ENCODE peak calls at places on chromosome 2, in six cellular contexts. B is CD4-positive, CD25-positive, alpha-beta regulatory T cell; C is uterus; U is lung; G is ovary; J is upper lobe of left lung. Q is an unnamed sample. For H3K36me3, the result is how much of the 10 kb centered on the place peaks cover.

GRCh38 chr2:45826889-45827635 is 175.6 kb downstream of the PRKCE start:
- DNase-seq in B (no peak), C (peak), U (peak), G (no peak), J (peak), Q (no peak)

GRCh38 chr2:127733816-127734537 is 32.7 kb downstream of the SFT2D3 start:
- DNase-seq in B (no peak), C (no peak), U (no peak), G (no peak), J (no peak), Q (no peak)

GRCh38 chr2:39913648-39914456 is 134.8 kb upstream of the THUMPD2 start:
- DNase-seq in B (no peak), C (no peak), U (no peak), G (no peak), J (no peak), Q (peak)

GRCh38 chr2:224325941-224326340 is 76.0 kb downstream of the FAM124B start:
- DNase-seq in B (no peak), C (no peak), U (no peak), G (no peak), J (no peak), Q (no peak)

GRCh38 chr2:74007120-74007519 is 22.4 kb downstream of the TET3 start:
- DNase-seq in B (no peak), C (no peak), U (no peak), G (no peak), J (no peak), Q (no peak)

GRCh38 chr2:20171445-20171977 is 53.4 kb downstream of the SDC1 start:
- DNase-seq in B (no peak), C (no peak), U (no peak), G (no peak), J (no peak), Q (no peak)

GRCh38 chr2:241582806-241583205 is 24.3 kb downstream of the BOK start:
- DNase-seq in B (no peak), C (no peak), U (no peak), G (no peak), J (no peak), Q (no peak)

GRCh38 chr2:200086911-200087310 is 131.5 kb downstream of the MAIP1 start:
- DNase-seq in B (no peak), C (no peak), U (no peak), G (no peak), J (no peak), Q (no peak)

GRCh38 chr2:6973895-6974545 is 56.8 kb downstream of the RNF144A start:
- DNase-seq in B (no peak), C (no peak), U (no peak), G (no peak), J (no peak), Q (no peak)

GRCh38 chr2:207143474-207144190 is 22.1 kb downstream of the KLF7 start:
- DNase-seq in B (peak), C (peak), U (peak), G (peak), J (peak), Q (peak)

GRCh38 chr2:119741001-119741400 is 18.7 kb upstream of the PTPN4 start:
- DNase-seq in B (no peak), C (no peak), U (no peak), G (no peak), J (no peak), Q (no peak)

GRCh38 chr2:226796840-226797288 is 2.8 kb downstream of the IRS1 start:
- DNase-seq in B (no peak), C (peak), U (no peak), G (peak), J (peak), Q (no peak)

GRCh38 chr2:233353769-233354499 is at the start of gene DGKD:
- DNase-seq in B (peak), C (peak), U (peak), G (peak), J (peak), Q (peak)

GRCh38 chr2:98937906-98938305 is 1.9 kb upstream of the CRACDL start:
- DNase-seq in B (no peak), C (no peak), U (no peak), G (no peak), J (no peak), Q (no peak)

GRCh38 chr2:120346667-120347358 is 877 bp downstream of the INHBB start:
- DNase-seq in B (no peak), C (no peak), U (no peak), G (no peak), J (no peak), Q (no peak)

GRCh38 chr2:149375801-149376349 is 45.5 kb downstream of the LYPD6 start:
- DNase-seq in B (no peak), C (no peak), U (no peak), G (no peak), J (no peak), Q (no peak)

GRCh38 chr2:80830891-80831290 is 526.3 kb upstream of the LRRTM1 start:
- DNase-seq in B (no peak), C (no peak), U (no peak), G (no peak), J (no peak), Q (no peak)

GRCh38 chr2:29072251-29072650 is 2.1 kb downstream of the PCARE start:
- DNase-seq in B (no peak), C (no peak), U (no peak), G (no peak), J (no peak), Q (no peak)

GRCh38 chr2:203014456-203015199 is at the start of gene NBEAL1:
- DNase-seq in B (peak), C (peak), U (peak), G (peak), J (peak), Q (peak)

GRCh38 chr2:75465317-75465998 is 95.3 kb downstream of the EVA1A start:
- DNase-seq in B (no peak), C (no peak), U (no peak), G (no peak), J (no peak), Q (no peak)

GRCh38 chr2:52936029-52936428 is 831.6 kb upstream of the CHAC2 start:
- DNase-seq in B (no peak), C (no peak), U (no peak), G (no peak), J (no peak), Q (no peak)

GRCh38 chr2:179022685-179023084 is 27.3 kb downstream of the CCDC141 start:
- DNase-seq in B (no peak), C (no peak), U (no peak), G (no peak), J (no peak), Q (no peak)

GRCh38 chr2:37276291-37276690 is 44.8 kb downstream of the NDUFAF7 start:
- DNase-seq in B (no peak), C (no peak), U (no peak), G (no peak), J (no peak), Q (no peak)

GRCh38 chr2:37271376-37272067 is 40.1 kb downstream of the NDUFAF7 start:
- DNase-seq in B (no peak), C (no peak), U (no peak), G (no peak), J (no peak), Q (no peak)

DNA sequence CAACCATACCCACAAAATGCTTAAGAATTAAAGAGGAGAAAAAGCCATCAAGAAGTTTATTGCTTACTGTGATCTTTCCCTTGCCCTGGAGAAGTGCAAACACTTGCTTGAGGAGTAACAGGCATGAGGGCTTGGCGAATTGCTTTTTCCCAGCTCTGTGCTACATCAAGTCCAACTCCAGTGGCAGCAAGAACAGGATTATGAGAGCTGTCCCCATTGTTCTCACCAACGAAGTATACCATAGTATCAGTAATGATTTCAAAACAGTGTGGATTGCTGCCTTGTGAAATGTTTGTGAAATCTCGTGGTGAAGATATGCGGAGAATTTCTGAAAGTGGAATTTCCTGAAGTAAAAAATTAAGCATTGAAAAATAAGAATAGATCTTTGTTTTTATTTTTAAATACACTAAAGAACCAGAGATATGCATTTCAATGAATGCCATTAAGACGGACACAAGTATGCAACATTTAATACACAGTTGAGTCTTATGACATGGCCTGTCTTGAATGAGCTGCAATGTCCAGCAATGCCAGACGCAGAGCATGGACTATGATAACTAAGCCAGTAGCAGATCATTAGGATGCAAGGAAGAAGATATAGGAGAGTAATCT is 43.0 kb downstream of the NDUFAF7 start:
- DNase-seq in B (no peak), C (no peak), U (no peak), G (no peak), J (no peak), Q (no peak)
- H3K36me3 ChIP-seq in B (under half), C (under half), U (under half), G (under half), J (under half), Q (under half)

DNA sequence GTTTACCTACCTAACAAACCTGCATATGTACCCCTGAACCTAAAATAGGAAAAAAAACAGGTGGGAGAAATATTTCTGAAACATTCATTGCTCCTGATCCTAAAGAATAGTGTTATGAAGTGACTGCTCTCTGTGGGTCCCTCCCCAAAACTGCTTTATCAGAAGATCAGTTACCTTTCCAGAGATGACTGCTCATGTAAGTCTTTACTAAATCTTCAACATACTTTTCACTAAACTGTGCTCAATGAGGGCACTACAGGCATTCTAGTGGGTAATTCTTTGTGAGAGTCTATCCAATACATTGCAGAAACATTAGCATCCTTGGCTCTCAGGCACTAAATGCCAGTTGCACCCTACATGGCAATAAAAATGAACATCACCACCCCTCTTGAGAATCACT is 189.3 kb upstream of the STK17B start:
- DNase-seq in B (no peak), C (no peak), U (no peak), G (no peak), J (no peak), Q (no peak)
- H3K4me3 ChIP-seq in B (no peak), C (no peak), U (no peak), G (no peak), J (peak), Q (no peak)

GRCh38 chr2:236607471-236608307 is 38.1 kb downstream of the ACKR3 start:
- DNase-seq in B (no peak), C (no peak), U (no peak), G (no peak), J (no peak), Q (no peak)
- H3K36me3 ChIP-seq in B (under half), C (under half), U (under half), G (under half), J (under half), Q (under half)

GRCh38 chr2:222399038-222399783 is 25.1 kb upstream of the SGPP2 start:
- DNase-seq in B (no peak), C (no peak), U (no peak), G (no peak), J (no peak), Q (no peak)
- H3K4me3 ChIP-seq in B (no peak), C (no peak), U (no peak), G (no peak), J (no peak), Q (no peak)

DNA sequence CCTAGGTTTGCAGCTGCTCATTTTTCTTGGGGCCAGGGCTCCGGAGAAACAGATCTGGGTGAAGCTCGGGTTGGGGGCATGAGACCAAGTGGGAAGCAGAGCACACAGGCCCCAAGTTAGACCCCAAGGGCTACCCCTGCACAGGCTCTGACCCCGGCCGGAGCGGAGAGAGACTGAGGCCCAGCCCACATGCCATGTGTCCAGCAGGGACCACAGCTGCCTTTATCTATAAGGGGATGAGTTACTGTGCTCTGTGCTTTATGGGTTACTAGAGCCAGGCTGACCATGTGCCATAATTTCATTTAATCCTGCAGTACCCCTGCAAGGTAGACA is 30.3 kb upstream of the PRLH start:
- DNase-seq in B (no peak), C (no peak), U (no peak), G (no peak), J (no peak), Q (no peak)
- H3K36me3 ChIP-seq in B (under half), C (under half), U (under half), G (under half), J (under half), Q (under half)

GRCh38 chr2:132668986-132669853 is 785 bp downstream of the LYPD1 start:
- DNase-seq in B (no peak), C (no peak), U (no peak), G (no peak), J (no peak), Q (no peak)

GRCh38 chr2:132670961-132671781 is 1.2 kb upstream of the LYPD1 start:
- DNase-seq in B (no peak), C (no peak), U (no peak), G (no peak), J (no peak), Q (no peak)

GRCh38 chr2:132670104-132670960 is at the start of gene LYPD1:
- DNase-seq in B (no peak), C (no peak), U (no peak), G (peak), J (no peak), Q (no peak)

GRCh38 chr2:132668189-132668833 is 1.7 kb downstream of the LYPD1 start:
- DNase-seq in B (no peak), C (no peak), U (no peak), G (no peak), J (no peak), Q (no peak)

DNA sequence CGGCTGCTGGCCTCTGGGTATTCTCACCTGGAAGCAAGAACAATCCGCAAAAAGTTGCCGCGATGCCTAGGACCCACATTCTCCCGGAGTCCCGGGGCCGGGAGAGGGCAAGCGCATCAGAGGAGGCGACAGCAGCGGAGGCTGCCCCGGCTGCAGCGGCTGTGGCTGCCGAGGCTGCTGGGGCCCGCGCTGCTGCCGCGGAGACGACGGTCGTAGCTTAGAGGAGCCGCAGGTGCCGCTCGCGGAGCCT is 226 bp downstream of the LYPD1 start:
- DNase-seq in B (no peak), C (no peak), U (no peak), G (peak), J (no peak), Q (no peak)
- H3K4me3 ChIP-seq in B (no peak), C (peak), U (peak), G (peak), J (peak), Q (no peak)

GRCh38 chr2:54651291-54651690 is 72.2 kb upstream of the EML6 start:
- DNase-seq in B (no peak), C (no peak), U (no peak), G (no peak), J (no peak), Q (no peak)
- H3K36me3 ChIP-seq in B (half or more), C (under half), U (half or more), G (under half), J (half or more), Q (half or more)

GRCh38 chr2:37322368-37322767 is 2.3 kb downstream of the PRKD3 start:
- DNase-seq in B (no peak), C (no peak), U (no peak), G (no peak), J (no peak), Q (no peak)

GRCh38 chr2:37323770-37324535 is 680 bp downstream of the PRKD3 start:
- DNase-seq in B (peak), C (peak), U (no peak), G (no peak), J (peak), Q (peak)

GRCh38 chr2:37324786-37325624 is at the start of gene PRKD3:
- DNase-seq in B (peak), C (peak), U (peak), G (no peak), J (peak), Q (peak)

GRCh38 chr2:37324536-37324785 is 172 bp downstream of the PRKD3 start:
- DNase-seq in B (peak), C (peak), U (peak), G (peak), J (peak), Q (no peak)

DNA sequence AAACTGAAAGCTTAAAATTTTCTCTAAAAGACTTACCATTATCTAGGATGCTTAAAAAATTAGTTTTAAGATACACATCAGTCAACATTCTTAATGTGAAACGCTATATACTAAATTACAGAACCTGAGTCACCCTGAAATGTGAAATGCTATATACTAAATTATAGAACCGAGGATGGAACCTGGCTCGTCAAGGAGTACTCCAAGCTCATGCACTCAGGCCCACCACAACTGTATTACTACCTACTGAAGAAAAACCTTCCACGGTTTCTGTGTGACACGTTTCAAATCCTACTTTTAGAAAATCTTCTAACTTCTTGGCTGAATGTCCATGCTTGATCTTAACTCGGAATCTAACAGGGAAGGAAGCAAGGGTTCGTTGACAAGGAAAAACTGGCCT is 1.5 kb downstream of the PRKD3 start:
- DNase-seq in B (no peak), C (no peak), U (no peak), G (no peak), J (no peak), Q (no peak)
- H3K4me3 ChIP-seq in B (peak), C (peak), U (no peak), G (peak), J (peak), Q (peak)